ENCODE peak calls at places on chromosomes 7 and 10, in four cellular contexts. I is breast epithelium, S is OCI-LY7, H is epithelial cell of prostate. O is an unnamed sample.

GRCh38 chr10:92997620-92998019 is 63.0 kb upstream of the CYP26C1 start:
- DNase-seq in I (no peak), S (no peak), H (no peak), O (no peak)

GRCh38 chr7:20532841-20533240 is 82.6 kb upstream of the ABCB5 start:
- DNase-seq in I (peak), S (no peak), H (no peak), O (no peak)

GRCh38 chr7:91656486-91657237 is 223.8 kb downstream of the MTERF1 start:
- DNase-seq in I (no peak), S (no peak), H (no peak), O (no peak)

GRCh38 chr10:33145451-33146188 is 187.6 kb upstream of the ITGB1 start:
- DNase-seq in I (no peak), S (no peak), H (no peak), O (no peak)

GRCh38 chr10:1300218-1300617 is 244.0 kb downstream of the WDR37 start:
- DNase-seq in I (no peak), S (no peak), H (no peak), O (no peak)

GRCh38 chr7:107982918-107983389 is 20.0 kb downstream of the LAMB1 start:
- DNase-seq in I (no peak), S (no peak), H (no peak), O (no peak)

GRCh38 chr10:92688927-92689662 is 660 bp upstream of the HHEX start:
- DNase-seq in I (no peak), S (peak), H (no peak), O (no peak)

GRCh38 chr10:56222237-56222636 is 138.8 kb downstream of the ZWINT start:
- DNase-seq in I (no peak), S (no peak), H (no peak), O (no peak)

GRCh38 chr10:90313548-90314325 is 544.1 kb downstream of the HTR7 start:
- DNase-seq in I (no peak), S (no peak), H (peak), O (no peak)

GRCh38 chr10:89063465-89063864 is 72.9 kb downstream of the FAS start:
- DNase-seq in I (no peak), S (no peak), H (no peak), O (no peak)

GRCh38 chr10:88239212-88239611 is 343.9 kb downstream of the RNLS start:
- DNase-seq in I (no peak), S (no peak), H (no peak), O (no peak)

GRCh38 chr10:14659626-14660196 is 115.0 kb downstream of the FAM107B start:
- DNase-seq in I (no peak), S (peak), H (no peak), O (no peak)

GRCh38 chr10:47374611-47375536 is 9.2 kb downstream of the ZNF488 start:
- DNase-seq in I (peak), S (no peak), H (no peak), O (no peak)

GRCh38 chr10:105023223-105023622 is 382.1 kb downstream of the SORCS3 start:
- DNase-seq in I (no peak), S (no peak), H (no peak), O (no peak)
- H3K27ac ChIP-seq in I (no peak), S (no peak), H (no peak), O (no peak)

GRCh38 chr7:116549370-116549769 is 24.5 kb downstream of the CAV1 start:
- DNase-seq in I (no peak), S (no peak), H (no peak), O (no peak)

GRCh38 chr7:116553168-116553567 is 28.3 kb downstream of the CAV1 start:
- DNase-seq in I (no peak), S (no peak), H (no peak), O (no peak)

GRCh38 chr7:116552616-116553015 is 27.8 kb downstream of the CAV1 start:
- DNase-seq in I (no peak), S (no peak), H (peak), O (no peak)

GRCh38 chr7:116554436-116554835 is 29.6 kb downstream of the CAV1 start:
- DNase-seq in I (no peak), S (no peak), H (no peak), O (no peak)

DNA sequence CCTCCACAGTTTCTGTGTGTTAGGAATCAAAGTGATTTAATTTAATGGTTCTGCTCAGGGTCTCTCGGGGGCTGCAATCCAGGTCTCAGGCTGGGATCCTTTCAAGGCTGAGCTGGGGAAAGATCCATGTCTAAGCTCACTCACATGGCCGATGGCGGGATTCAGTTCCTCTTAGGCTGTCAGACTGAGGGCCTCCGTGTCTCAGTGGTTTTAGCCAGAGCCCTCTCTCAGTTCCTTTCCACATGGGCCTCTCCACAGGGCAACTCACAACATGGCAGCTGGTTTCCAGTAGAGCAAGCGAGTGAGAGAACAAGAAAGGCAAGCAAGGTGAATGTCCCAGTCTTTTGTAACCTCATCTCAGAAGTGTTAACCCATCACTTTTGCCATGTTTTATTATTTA is 26.9 kb downstream of the CAV1 start:
- DNase-seq in I (no peak), S (no peak), H (no peak), O (no peak)
- H3K27ac ChIP-seq in I (no peak), S (no peak), H (no peak), O (no peak)

DNA sequence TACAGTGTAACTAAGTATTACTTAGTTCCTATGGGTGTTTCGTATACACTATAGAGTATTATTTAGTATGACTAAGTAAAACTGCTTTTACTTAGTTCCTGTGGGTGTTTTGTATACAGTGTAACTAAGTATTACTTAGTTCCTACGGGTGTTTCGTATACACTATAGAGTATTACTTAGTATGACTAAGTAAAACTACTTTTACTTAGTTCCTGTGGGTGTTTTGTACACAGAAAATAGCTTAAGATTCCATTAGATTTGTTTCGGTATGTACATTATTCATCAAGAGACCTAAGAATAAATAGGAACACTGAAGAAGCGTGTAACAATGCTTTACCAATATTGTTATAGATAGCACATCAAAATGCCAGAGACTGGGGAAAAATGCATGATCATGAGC is 25.0 kb downstream of the IGF2BP3 start:
- DNase-seq in I (no peak), S (no peak), H (no peak), O (no peak)
- H3K27ac ChIP-seq in I (no peak), S (no peak), H (no peak), O (no peak)

DNA sequence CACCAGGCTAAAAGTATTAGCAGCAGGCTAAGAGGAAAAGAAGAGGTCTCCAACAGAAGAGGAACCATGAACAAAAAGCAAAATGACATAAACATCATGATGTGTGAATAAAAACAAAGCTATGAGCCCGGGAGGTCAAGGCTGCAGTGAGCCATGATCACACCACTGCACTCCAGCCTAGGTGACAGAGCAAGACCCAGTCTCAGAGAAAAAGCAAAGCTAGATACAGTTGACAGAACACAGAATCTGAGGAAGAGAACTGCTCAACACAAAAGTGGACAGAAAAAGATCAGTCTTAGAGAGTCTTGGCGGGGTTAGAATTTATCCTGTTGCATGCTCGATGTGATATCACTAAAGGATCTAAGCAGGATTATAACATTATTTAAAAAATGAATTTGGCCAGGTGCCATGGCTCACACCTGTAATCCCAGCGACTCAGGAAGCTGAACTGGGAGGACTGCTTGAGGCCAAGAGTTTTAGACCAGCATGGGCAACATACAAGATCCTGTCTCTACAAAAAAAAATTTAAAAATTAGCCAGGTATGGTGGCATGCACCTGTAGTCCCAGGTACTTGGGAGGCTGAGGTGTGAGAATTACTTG is 37.5 kb downstream of the NT5C2 start:
- DNase-seq in I (no peak), S (no peak), H (no peak), O (no peak)
- H3K27ac ChIP-seq in I (no peak), S (no peak), H (peak), O (no peak)